ENCODE peak calls at places on chromosomes 5 and 9, in four cellular contexts. U is adrenal gland, T is SJSA1, N is PC-3. W is an unnamed sample.

GRCh38 chr5:172731286-172732073 is 39.5 kb downstream of the DUSP1 start:
- DNase-seq in U (peak), T (no peak), N (peak), W (no peak)

GRCh38 chr5:138159666-138160065 is 18.8 kb downstream of the BRD8 start:
- DNase-seq in U (no peak), T (no peak), N (no peak), W (no peak)

GRCh38 chr5:81948349-81948748 is 23.5 kb upstream of the ATG10 start:
- DNase-seq in U (no peak), T (no peak), N (no peak), W (no peak)

GRCh38 chr9:33202552-33203300 is 35.6 kb upstream of the B4GALT1 start:
- DNase-seq in U (peak), T (no peak), N (no peak), W (no peak)

GRCh38 chr9:127014210-127014609 is 99.6 kb downstream of the RALGPS1 start:
- DNase-seq in U (no peak), T (no peak), N (no peak), W (no peak)

GRCh38 chr5:61004448-61004847 is 59.4 kb downstream of the NDUFAF2 start:
- DNase-seq in U (no peak), T (no peak), N (no peak), W (no peak)

GRCh38 chr5:162888268-162888667 is 549.1 kb upstream of the CCNG1 start:
- DNase-seq in U (no peak), T (no peak), N (no peak), W (no peak)

GRCh38 chr5:73694089-73694488 is 68.1 kb downstream of the ARHGEF28 start:
- DNase-seq in U (no peak), T (no peak), N (no peak), W (no peak)

GRCh38 chr5:133274597-133274935 is 222.8 kb downstream of the HSPA4 start:
- DNase-seq in U (no peak), T (no peak), N (no peak), W (no peak)

GRCh38 chr5:148730955-148731898 is 76.9 kb upstream of the HTR4 start:
- DNase-seq in U (peak), T (peak), N (peak), W (no peak)

GRCh38 chr5:170097934-170098333 is 7.8 kb upstream of the FOXI1 start:
- DNase-seq in U (peak), T (no peak), N (no peak), W (no peak)

GRCh38 chr5:159695741-159696294 is 220.5 kb upstream of the ADRA1B start:
- DNase-seq in U (no peak), T (no peak), N (no peak), W (no peak)

GRCh38 chr9:102518324-102518723 is 476.8 kb upstream of the CYLC2 start:
- DNase-seq in U (no peak), T (no peak), N (no peak), W (no peak)

GRCh38 chr5:57495688-57496087 is 13.1 kb upstream of the ACTBL2 start:
- DNase-seq in U (no peak), T (no peak), N (no peak), W (no peak)

GRCh38 chr5:119409235-119409815 is 43.0 kb upstream of the HSD17B4 start:
- DNase-seq in U (no peak), T (no peak), N (no peak), W (no peak)

GRCh38 chr5:50968296-50969206 is 302.1 kb downstream of the PARP8 start:
- DNase-seq in U (no peak), T (peak), N (no peak), W (no peak)

GRCh38 chr9:132583584-132584304 is 1.3 kb downstream of the BARHL1 start:
- DNase-seq in U (no peak), T (no peak), N (no peak), W (no peak)

GRCh38 chr9:137228968-137229896 is 1.5 kb upstream of the SLC34A3 start:
- DNase-seq in U (no peak), T (no peak), N (no peak), W (no peak)

GRCh38 chr5:156799171-156799570 is 50.9 kb upstream of the PPP1R2B start:
- DNase-seq in U (no peak), T (no peak), N (no peak), W (no peak)

GRCh38 chr9:3437031-3437430 is 88.8 kb downstream of the RFX3 start:
- DNase-seq in U (no peak), T (no peak), N (no peak), W (no peak)

GRCh38 chr9:126637002-126637849 is 23.5 kb downstream of the LMX1B start:
- DNase-seq in U (no peak), T (no peak), N (no peak), W (peak)

GRCh38 chr5:175216991-175217390 is 227.0 kb downstream of the DRD1 start:
- DNase-seq in U (peak), T (peak), N (peak), W (no peak)

GRCh38 chr5:150285114-150285513 is 4.5 kb downstream of the CAMK2A start:
- DNase-seq in U (no peak), T (no peak), N (no peak), W (no peak)

GRCh38 chr9:86548220-86548619 is 194.0 kb upstream of the TUT7 start:
- DNase-seq in U (no peak), T (no peak), N (no peak), W (no peak)

GRCh38 chr5:116573617-116574431 is 799 bp downstream of the SEMA6A start:
- DNase-seq in U (peak), T (peak), N (no peak), W (peak)

GRCh38 chr9:136297016-136297691 is 6.7 kb downstream of the CCDC187 start:
- DNase-seq in U (peak), T (no peak), N (peak), W (no peak)

GRCh38 chr5:154834045-154834444 is 16.4 kb downstream of the FAXDC2 start:
- DNase-seq in U (no peak), T (no peak), N (no peak), W (no peak)
- H3K27ac ChIP-seq in U (no peak), T (no peak), N (no peak), W (no peak)

GRCh38 chr9:120778758-120779157 is 14.5 kb downstream of the FBXW2 start:
- DNase-seq in U (no peak), T (no peak), N (no peak), W (no peak)
- H3K27ac ChIP-seq in U (no peak), T (no peak), N (no peak), W (no peak)

GRCh38 chr9:121912812-121913627 is 180.1 kb downstream of the TTLL11 start:
- DNase-seq in U (no peak), T (no peak), N (no peak), W (no peak)

GRCh38 chr9:121916008-121916407 is 177.1 kb downstream of the TTLL11 start:
- DNase-seq in U (no peak), T (no peak), N (no peak), W (no peak)

GRCh38 chr9:121914017-121914595 is 179.0 kb downstream of the TTLL11 start:
- DNase-seq in U (no peak), T (no peak), N (no peak), W (no peak)

GRCh38 chr9:121914604-121915303 is 178.4 kb downstream of the TTLL11 start:
- DNase-seq in U (no peak), T (no peak), N (no peak), W (no peak)

GRCh38 chr9:121915304-121915625 is 177.8 kb downstream of the TTLL11 start:
- DNase-seq in U (no peak), T (no peak), N (no peak), W (no peak)
- H3K27ac ChIP-seq in U (no peak), T (no peak), N (no peak), W (no peak)

GRCh38 chr5:53580547-53580946 is 20.1 kb downstream of the NDUFS4 start:
- DNase-seq in U (no peak), T (no peak), N (no peak), W (no peak)

GRCh38 chr5:53578854-53579253 is 18.4 kb downstream of the NDUFS4 start:
- DNase-seq in U (no peak), T (no peak), N (no peak), W (no peak)

GRCh38 chr5:53576674-53577073 is 16.2 kb downstream of the NDUFS4 start:
- DNase-seq in U (no peak), T (no peak), N (no peak), W (no peak)

GRCh38 chr5:53582225-53582624 is 21.8 kb downstream of the NDUFS4 start:
- DNase-seq in U (no peak), T (no peak), N (no peak), W (no peak)
- H3K27ac ChIP-seq in U (no peak), T (no peak), N (no peak), W (no peak)

DNA sequence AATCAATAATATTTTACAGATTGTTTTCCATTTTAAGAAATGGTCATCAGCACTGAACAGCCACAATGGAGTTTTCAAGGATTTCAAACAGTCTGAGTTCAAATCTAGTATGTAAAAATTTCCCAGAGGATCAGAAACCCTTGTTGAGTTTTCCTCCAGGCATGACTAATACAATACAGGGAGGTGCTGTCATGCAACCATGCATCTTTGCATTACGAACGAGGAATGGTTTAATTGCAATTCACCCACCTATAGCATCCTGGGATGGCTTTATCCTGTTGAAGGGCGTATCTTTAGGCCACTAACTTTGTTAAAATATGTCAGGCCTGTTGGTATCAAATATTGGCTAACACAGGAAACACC is 196.4 kb downstream of the EFNA5 start:
- DNase-seq in U (no peak), T (no peak), N (no peak), W (no peak)
- H3K27ac ChIP-seq in U (no peak), T (peak), N (peak), W (no peak)

GRCh38 chr5:96340357-96340756 is 92.7 kb downstream of the PCSK1 start:
- DNase-seq in U (no peak), T (no peak), N (no peak), W (no peak)
- H3K27ac ChIP-seq in U (no peak), T (no peak), N (peak), W (no peak)

DNA sequence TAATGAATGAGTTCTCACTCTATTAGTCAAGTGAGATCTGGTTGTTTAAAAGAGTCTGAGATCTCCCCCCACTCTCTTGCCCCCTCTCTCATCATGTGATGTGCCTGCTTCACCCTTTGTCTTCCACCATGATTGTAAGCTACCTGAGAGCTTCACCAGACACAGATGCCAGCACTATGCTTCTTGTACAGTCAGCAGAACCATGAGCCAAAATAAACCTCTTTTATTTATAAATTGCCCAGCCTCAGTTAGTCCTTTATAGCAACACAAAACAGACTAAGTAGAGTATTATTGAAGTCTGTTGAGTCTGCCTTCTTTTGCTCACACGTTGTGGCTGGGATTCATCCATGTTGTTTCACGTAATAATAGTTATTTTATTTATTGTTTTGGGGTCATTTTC is 14.3 kb downstream of the CYSTM1 start:
- DNase-seq in U (no peak), T (no peak), N (no peak), W (no peak)
- H3K27ac ChIP-seq in U (no peak), T (no peak), N (no peak), W (no peak)

DNA sequence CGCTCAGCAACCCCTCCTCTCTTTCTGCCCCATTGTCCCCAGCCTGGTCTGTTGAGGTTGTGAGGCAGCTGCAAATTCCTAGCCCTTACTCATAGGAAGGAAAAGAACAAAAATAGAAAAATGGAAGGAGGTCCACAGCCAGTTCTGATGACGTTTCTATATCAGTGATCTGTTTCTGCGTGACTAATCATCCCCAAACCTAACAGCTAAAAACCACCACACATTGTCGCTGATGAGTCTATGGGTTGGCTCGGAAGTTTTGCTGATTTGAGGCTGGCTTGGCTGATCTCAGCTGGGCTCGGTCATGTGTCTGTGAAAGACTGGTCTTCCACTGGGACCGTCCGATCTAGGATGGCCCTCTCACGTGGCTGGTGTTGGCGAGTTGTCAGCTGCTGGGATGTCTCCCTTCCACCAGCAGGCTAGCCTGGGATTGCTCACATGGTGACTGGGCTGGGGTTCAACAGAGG is 200.6 kb upstream of the ZNF618 start:
- DNase-seq in U (peak), T (peak), N (peak), W (no peak)
- H3K27ac ChIP-seq in U (no peak), T (peak), N (peak), W (no peak)

DNA sequence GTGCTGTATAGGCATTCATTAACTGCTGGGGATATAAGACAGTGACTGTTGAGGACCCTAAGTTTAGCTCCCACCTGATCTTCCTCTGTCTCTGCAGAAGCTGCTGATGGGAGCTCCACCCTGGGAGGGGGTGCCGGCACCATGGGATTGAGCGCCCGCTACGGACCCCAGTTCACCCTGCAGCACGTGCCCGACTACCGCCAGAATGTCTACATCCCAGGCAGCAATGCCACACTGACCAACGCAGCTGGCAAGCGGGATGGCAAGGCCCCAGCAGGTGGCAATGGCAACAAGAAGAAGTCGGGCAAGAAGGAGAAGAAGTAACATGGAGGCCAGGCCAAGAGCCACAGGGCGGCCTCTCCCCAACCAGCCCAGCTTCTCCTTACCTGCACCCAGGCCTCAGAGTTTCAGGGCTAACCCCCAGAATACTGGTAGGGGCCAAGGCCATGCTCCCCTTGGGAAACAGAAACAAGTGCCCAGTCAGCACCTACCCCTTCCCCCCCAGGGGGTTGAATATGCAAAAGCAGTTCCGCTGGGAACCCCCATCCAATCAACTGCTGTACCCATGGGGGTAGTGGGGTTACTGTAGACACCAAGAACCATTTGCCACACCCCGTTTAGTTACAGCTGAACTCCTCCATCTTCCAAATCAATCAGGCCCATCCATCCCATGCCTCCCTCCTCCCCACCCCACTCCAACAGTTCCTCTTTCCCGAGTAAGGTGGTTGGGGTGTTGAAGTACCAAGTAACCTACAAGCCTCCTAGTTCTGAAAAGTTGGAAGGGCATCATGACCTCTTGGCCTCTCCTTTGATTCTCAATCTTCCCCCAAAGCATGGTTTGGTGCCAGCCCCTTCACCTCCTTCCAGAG is 22.2 kb downstream of the PCDHGC5 start:
- DNase-seq in U (no peak), T (no peak), N (no peak), W (no peak)
- H3K27ac ChIP-seq in U (no peak), T (no peak), N (no peak), W (no peak)

W was measured in caudate nucleus.